ENCODE peak calls at places on chromosomes 16 and 17, in four cellular contexts. F, L, B and W are unnamed samples.

GRCh38 chr17:40038882-40039513 is 15.2 kb downstream of the MED24 start:
- DNase-seq in L (peak; percentile 91), F (peak; percentile 52), B (peak; percentile 59), W (no peak)

GRCh38 chr17:31548709-31549108 is 157.2 kb downstream of the RAB11FIP4 start:
- DNase-seq in F (no peak), L (no peak), B (no peak), W (no peak)

GRCh38 chr17:71628306-71628705 is 492.5 kb upstream of the SOX9 start:
- DNase-seq in L (no peak), F (peak; percentile 24), B (no peak), W (no peak)

GRCh38 chr17:68302666-68303065 is 11.4 kb downstream of the ARSG start:
- DNase-seq in B (no peak), L (no peak), F (no peak), W (no peak)

GRCh38 chr16:58124601-58124915 is 4.6 kb downstream of the CFAP20 start:
- DNase-seq in B (no peak), F (peak; percentile 71), L (peak; percentile 82), W (no peak)

GRCh38 chr17:82257473-82257872 is 16.0 kb downstream of the CSNK1D start:
- DNase-seq in B (peak; percentile 54), F (no peak), L (peak; percentile 45), W (no peak)

GRCh38 chr17:49910094-49910857 is 58.7 kb upstream of the DLX4 start:
- DNase-seq in B (peak; percentile 68), F (peak; percentile 79), L (no peak), W (no peak)

GRCh38 chr16:77043076-77043475 is 147.9 kb upstream of the MON1B start:
- DNase-seq in F (peak; percentile 43), L (peak; percentile 2), B (no peak), W (no peak)

GRCh38 chr16:85733839-85734170 is 17.1 kb downstream of the C16orf74 start:
- DNase-seq in B (peak; percentile 88), L (peak; percentile 25), F (no peak), W (no peak)

GRCh38 chr17:32007463-32008298 is 498 bp downstream of the LRRC37B start:
- DNase-seq in L (peak; percentile 52), F (peak; percentile 24), B (peak; percentile 28), W (no peak)

GRCh38 chr17:29090746-29091395 is 47.9 kb downstream of the PIPOX start:
- DNase-seq in L (no peak), B (no peak), F (no peak), W (no peak)

GRCh38 chr17:78130080-78130438 is 512 bp upstream of the TMC8 start:
- DNase-seq in F (no peak), L (no peak), B (no peak), W (no peak)

GRCh38 chr17:72542317-72542716 is 421.5 kb downstream of the SOX9 start:
- DNase-seq in F (no peak), B (no peak), L (no peak), W (no peak)

GRCh38 chr16:85286970-85287814 is 174.9 kb upstream of the CIBAR2 start:
- DNase-seq in L (peak; percentile 74), F (no peak), B (no peak), W (no peak)

GRCh38 chr17:77375917-77376651 is 235.3 kb downstream of the SEC14L1 start:
- DNase-seq in L (peak; percentile 97), B (no peak), F (no peak), W (no peak)

GRCh38 chr17:59377410-59377809 is 46.0 kb downstream of the YPEL2 start:
- DNase-seq in F (no peak), L (peak; percentile 74), B (no peak), W (no peak)

GRCh38 chr16:78751601-78752000 is 652.1 kb downstream of the WWOX start:
- DNase-seq in B (no peak), F (no peak), L (no peak), W (no peak)

GRCh38 chr16:82732461-82732860 is 105.7 kb downstream of the CDH13 start:
- DNase-seq in L (no peak), F (no peak), B (no peak), W (no peak)

GRCh38 chr17:44110823-44111633 is 12.4 kb downstream of the HDAC5 start:
- DNase-seq in L (peak; percentile 97), B (peak; percentile 82), F (peak; percentile 88), W (peak; percentile 81)
- TF ChIP-seq CTCF in L (no peak), B (no peak), F (no peak), W (no peak)

GRCh38 chr16:21689107-21689506 is 25.3 kb downstream of the OTOA start:
- DNase-seq in B (no peak), F (no peak), L (no peak), W (no peak)

GRCh38 chr16:21685034-21685455 is 21.3 kb downstream of the OTOA start:
- DNase-seq in B (peak; percentile 71), L (peak; percentile 27), F (no peak), W (no peak)

GRCh38 chr16:21683184-21683583 is 19.4 kb downstream of the OTOA start:
- DNase-seq in L (no peak), F (no peak), B (no peak), W (no peak)

DNA sequence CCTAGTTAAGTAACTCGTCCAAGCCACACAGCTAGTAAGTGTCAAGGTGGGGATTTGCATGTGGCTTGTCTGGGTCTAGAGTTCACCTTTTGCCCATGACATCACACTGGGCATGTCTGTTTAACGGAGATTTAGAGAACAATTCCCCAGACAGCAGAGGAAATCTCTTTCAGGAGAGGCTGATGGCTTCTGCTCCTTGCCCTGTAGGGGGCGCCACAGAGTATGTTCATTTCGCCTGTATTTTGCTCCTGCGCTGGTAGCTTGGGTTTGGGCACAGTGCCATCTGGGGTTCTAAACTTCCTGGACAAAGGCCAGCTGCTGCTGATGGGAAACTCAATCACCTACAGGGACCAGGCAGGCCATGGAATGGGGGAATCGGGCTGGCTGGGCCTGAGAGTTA is 20.4 kb downstream of the OTOA start:
- DNase-seq in F (no peak), B (peak; percentile 66), L (no peak), W (no peak)
- TF ChIP-seq CTCF in F (peak; percentile 66), B (peak; percentile 90), L (peak; percentile 28), W (no peak)

DNA sequence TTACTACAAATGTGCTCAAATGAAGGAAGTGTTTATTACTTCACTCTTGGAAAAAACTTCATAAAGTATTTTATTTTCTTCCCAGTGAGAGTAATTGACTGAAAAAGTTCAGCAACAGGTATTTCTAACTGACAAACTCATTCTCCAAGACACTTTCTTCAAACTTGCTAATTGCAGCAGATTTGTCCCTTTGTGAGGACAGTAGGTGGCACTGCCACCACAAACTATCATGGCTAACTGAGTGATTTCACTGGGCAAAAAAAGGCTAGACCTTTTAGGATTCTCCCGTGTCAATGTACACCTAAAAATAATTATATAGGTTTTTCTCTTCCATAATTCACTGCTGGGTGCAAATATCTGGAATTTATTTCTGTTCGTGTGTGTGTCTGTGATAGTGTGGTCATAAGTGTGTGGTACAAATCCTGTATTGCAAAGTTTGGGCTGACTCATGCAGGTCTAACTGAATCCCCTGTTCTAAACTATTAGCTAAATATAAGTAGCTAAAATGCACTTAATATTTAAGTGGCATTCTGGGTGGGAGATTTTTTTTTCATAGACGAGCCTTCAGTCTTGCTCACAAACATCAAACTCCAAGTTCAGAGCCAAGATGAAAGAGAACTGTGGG is 3.9 kb downstream of the HS3ST3A1 start:
- DNase-seq in L (peak; percentile 77), B (peak; percentile 19), F (peak; percentile 78), W (no peak)
- TF ChIP-seq CTCF in L (peak; percentile 62), B (peak; percentile 28), F (peak; percentile 94), W (no peak)

DNA sequence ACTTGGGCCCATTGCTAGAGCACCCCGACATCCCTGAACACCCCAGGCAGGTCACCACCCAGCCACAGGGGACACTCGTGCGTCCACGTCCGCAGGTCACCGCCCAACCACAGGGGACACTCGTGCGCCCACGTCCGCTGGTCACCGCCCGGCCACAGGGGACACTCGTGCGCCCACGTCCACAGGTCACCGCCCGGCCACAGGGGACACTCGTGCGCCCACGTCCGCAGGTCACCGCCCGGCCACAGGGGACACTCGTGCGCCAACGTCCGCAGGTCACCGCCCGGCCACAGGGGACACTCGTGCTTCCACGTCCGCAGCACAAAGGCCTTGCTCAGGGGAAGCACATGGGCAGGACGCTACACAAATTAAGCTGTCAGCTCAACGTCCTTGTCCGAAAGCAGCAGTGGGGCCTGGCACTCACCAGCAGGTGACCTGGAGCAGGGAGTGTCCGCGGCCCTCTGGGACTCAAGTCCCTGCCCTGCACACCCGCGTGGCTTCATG is 17.7 kb downstream of the GALNS start:
- DNase-seq in L (no peak), B (peak; percentile 22), F (no peak), W (no peak)
- TF ChIP-seq CTCF in L (no peak), B (no peak), F (no peak), W (no peak)

DNA sequence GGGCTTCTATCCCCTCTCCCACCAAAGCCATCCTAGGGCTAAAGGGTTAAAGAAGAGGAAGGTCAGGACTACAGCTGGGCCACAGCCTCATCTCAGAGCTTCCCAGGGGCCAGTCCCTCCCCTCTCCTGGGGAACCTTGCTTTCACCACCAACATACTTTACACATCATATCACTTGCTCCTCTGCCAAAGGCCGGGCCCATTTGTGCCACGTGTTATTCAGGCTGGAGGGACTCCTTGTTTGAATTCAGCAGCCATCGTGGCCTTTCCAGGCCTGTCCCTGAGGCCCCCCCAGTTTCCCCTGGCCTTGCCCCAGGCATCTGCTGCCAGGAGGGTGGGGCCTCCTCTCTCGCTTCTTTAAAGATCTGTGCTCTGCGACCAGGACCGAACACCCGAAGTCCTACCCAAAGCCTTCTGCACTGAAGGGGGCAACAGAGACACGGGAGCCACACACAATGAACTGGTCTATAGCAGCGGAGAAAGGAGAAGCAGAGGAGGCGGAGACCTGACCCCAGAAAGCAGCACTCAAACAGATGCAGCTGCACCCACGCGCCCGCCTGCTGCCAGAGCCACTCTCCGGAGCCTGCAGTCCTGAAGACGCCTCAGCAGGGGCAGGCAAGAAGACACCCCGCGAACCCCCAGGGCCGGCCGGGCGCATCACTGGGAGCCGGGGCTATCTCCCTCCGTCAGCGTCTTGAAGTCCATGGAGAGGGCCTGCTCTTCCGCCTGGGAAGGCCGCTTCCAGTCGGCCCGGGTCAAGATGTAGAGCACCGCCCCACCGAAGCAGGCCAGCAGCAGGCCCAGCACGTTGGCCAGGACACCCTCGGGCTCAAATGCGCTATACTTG is 12.1 kb downstream of the CYB561 start:
- DNase-seq in F (peak; percentile 83), L (peak; percentile 96), B (no peak), W (peak; percentile 52)
- TF ChIP-seq CTCF in F (no peak), L (peak; percentile 10), B (no peak), W (no peak)

DNA sequence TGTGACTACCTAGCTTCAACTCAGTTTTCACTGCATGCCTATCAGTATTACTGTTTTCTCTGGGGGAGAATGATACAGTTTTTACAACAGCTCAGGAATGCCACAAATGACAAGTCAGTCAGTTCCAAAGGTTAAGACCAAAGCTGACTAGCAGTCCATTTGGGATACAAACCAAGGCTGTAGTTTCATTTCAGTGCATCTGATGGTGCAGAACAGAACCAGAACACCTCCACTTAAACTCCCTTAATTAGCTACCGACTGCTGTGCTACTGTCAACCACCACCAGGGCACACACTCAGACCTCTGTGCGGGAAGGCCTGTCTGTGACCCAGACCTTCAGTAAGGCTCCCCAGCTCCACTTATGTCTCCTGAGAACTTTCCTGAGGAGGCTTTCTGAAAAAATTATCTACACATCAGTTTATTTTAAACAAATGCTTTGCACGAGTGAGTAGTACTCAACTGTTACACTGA is 20.4 kb downstream of the NFE2L1 start:
- DNase-seq in F (peak; percentile 51), B (peak; percentile 57), L (peak; percentile 71), W (no peak)
- TF ChIP-seq CTCF in F (peak; percentile 62), B (no peak), L (peak; percentile 36), W (no peak)